ENCODE peak calls at places on chromosomes 1 and 21, in four cellular contexts. One of them, this sample, is unnamed.

GRCh38 chr1:246748867-246749266 is 24.7 kb downstream of the SCCPDH start:
- DNase-seq in CD8-positive, alpha-beta T cell: no peak
- DNase-seq in cardiac fibroblast: no peak
- DNase-seq in mucosa of descending colon: no peak
- DNase-seq in this sample: no peak

GRCh38 chr1:9687876-9688582 is 36.5 kb downstream of the PIK3CD start:
- DNase-seq in mucosa of descending colon: no peak
- DNase-seq in CD8-positive, alpha-beta T cell: no peak
- DNase-seq in cardiac fibroblast: peak
- DNase-seq in this sample: no peak

GRCh38 chr1:230155021-230155420 is 88.0 kb downstream of the GALNT2 start:
- DNase-seq in CD8-positive, alpha-beta T cell: no peak
- DNase-seq in mucosa of descending colon: no peak
- DNase-seq in cardiac fibroblast: no peak
- DNase-seq in this sample: no peak

GRCh38 chr1:95057361-95057760 is 15.4 kb downstream of the ALG14 start:
- DNase-seq in cardiac fibroblast: no peak
- DNase-seq in CD8-positive, alpha-beta T cell: no peak
- DNase-seq in mucosa of descending colon: no peak
- DNase-seq in this sample: no peak

GRCh38 chr1:203276916-203277535 is 28.3 kb upstream of the BTG2 start:
- DNase-seq in CD8-positive, alpha-beta T cell: no peak
- DNase-seq in cardiac fibroblast: no peak
- DNase-seq in mucosa of descending colon: peak
- DNase-seq in this sample: peak

GRCh38 chr21:16084776-16085364 is 355.1 kb downstream of the USP25 start:
- DNase-seq in cardiac fibroblast: peak
- DNase-seq in CD8-positive, alpha-beta T cell: no peak
- DNase-seq in mucosa of descending colon: no peak
- DNase-seq in this sample: no peak

GRCh38 chr1:155012052-155012546 is 9.5 kb downstream of the ZBTB7B start:
- DNase-seq in cardiac fibroblast: peak
- DNase-seq in mucosa of descending colon: peak
- DNase-seq in CD8-positive, alpha-beta T cell: no peak
- DNase-seq in this sample: no peak

GRCh38 chr21:31730687-31731111 is 1.2 kb downstream of the SCAF4 start:
- DNase-seq in CD8-positive, alpha-beta T cell: no peak
- DNase-seq in mucosa of descending colon: no peak
- DNase-seq in cardiac fibroblast: peak
- DNase-seq in this sample: no peak

GRCh38 chr1:161994153-161994814 is 29.4 kb downstream of the OLFML2B start:
- DNase-seq in CD8-positive, alpha-beta T cell: no peak
- DNase-seq in mucosa of descending colon: no peak
- DNase-seq in cardiac fibroblast: peak
- DNase-seq in this sample: no peak

GRCh38 chr1:188425687-188426086 is 1596.9 kb downstream of the PLA2G4A start:
- DNase-seq in mucosa of descending colon: no peak
- DNase-seq in CD8-positive, alpha-beta T cell: no peak
- DNase-seq in cardiac fibroblast: peak
- DNase-seq in this sample: no peak

GRCh38 chr1:46488343-46489168 is 1.1 kb upstream of the DMBX1 start:
- DNase-seq in mucosa of descending colon: no peak
- DNase-seq in cardiac fibroblast: peak
- DNase-seq in CD8-positive, alpha-beta T cell: no peak
- DNase-seq in this sample: no peak

GRCh38 chr1:3688836-3689750 is 36.8 kb downstream of the TP73 start:
- DNase-seq in mucosa of descending colon: no peak
- DNase-seq in cardiac fibroblast: no peak
- DNase-seq in CD8-positive, alpha-beta T cell: no peak
- DNase-seq in this sample: no peak

GRCh38 chr1:199688133-199688676 is 339.3 kb upstream of the NR5A2 start:
- DNase-seq in CD8-positive, alpha-beta T cell: no peak
- DNase-seq in cardiac fibroblast: no peak
- DNase-seq in mucosa of descending colon: no peak
- DNase-seq in this sample: no peak

GRCh38 chr21:32332463-32332951 is 33.9 kb downstream of the MRAP start:
- DNase-seq in CD8-positive, alpha-beta T cell: no peak
- DNase-seq in cardiac fibroblast: no peak
- DNase-seq in mucosa of descending colon: no peak
- DNase-seq in this sample: no peak

GRCh38 chr21:33849839-33850238 is 65.8 kb downstream of the ATP5PO start:
- DNase-seq in cardiac fibroblast: no peak
- DNase-seq in mucosa of descending colon: no peak
- DNase-seq in CD8-positive, alpha-beta T cell: no peak
- DNase-seq in this sample: no peak

GRCh38 chr21:32734214-32734613 is 6.4 kb upstream of the SYNJ1 start:
- DNase-seq in cardiac fibroblast: no peak
- DNase-seq in CD8-positive, alpha-beta T cell: no peak
- DNase-seq in mucosa of descending colon: no peak
- DNase-seq in this sample: no peak

GRCh38 chr1:172381981-172382380 is 38.5 kb upstream of the C1orf105 start:
- DNase-seq in mucosa of descending colon: no peak
- DNase-seq in cardiac fibroblast: no peak
- DNase-seq in CD8-positive, alpha-beta T cell: no peak
- DNase-seq in this sample: no peak

GRCh38 chr1:184643661-184644060 is 111.0 kb downstream of the EDEM3 start:
- DNase-seq in cardiac fibroblast: no peak
- DNase-seq in mucosa of descending colon: no peak
- DNase-seq in CD8-positive, alpha-beta T cell: no peak
- DNase-seq in this sample: no peak

GRCh38 chr1:68221001-68221970 is 11.0 kb downstream of the WLS start:
- DNase-seq in CD8-positive, alpha-beta T cell: no peak
- DNase-seq in mucosa of descending colon: no peak
- DNase-seq in cardiac fibroblast: no peak
- DNase-seq in this sample: no peak

GRCh38 chr21:34925597-34925996 is 123.5 kb downstream of the RUNX1 start:
- DNase-seq in cardiac fibroblast: no peak
- DNase-seq in CD8-positive, alpha-beta T cell: no peak
- DNase-seq in mucosa of descending colon: no peak
- DNase-seq in this sample: no peak

GRCh38 chr1:44576456-44577150 is 97.7 kb downstream of the TMEM53 start:
- DNase-seq in cardiac fibroblast: peak
- DNase-seq in mucosa of descending colon: no peak
- DNase-seq in CD8-positive, alpha-beta T cell: no peak
- DNase-seq in this sample: no peak

GRCh38 chr1:83905315-83905907 is 93.5 kb downstream of the TTLL7 start:
- DNase-seq in mucosa of descending colon: peak
- DNase-seq in CD8-positive, alpha-beta T cell: no peak
- DNase-seq in cardiac fibroblast: peak
- DNase-seq in this sample: no peak

GRCh38 chr1:29649375-29650040 is 413.2 kb downstream of the PTPRU start:
- DNase-seq in CD8-positive, alpha-beta T cell: no peak
- DNase-seq in cardiac fibroblast: no peak
- DNase-seq in mucosa of descending colon: no peak
- DNase-seq in this sample: no peak

GRCh38 chr1:208344202-208344601 is 100.0 kb upstream of the PLXNA2 start:
- DNase-seq in CD8-positive, alpha-beta T cell: no peak
- DNase-seq in cardiac fibroblast: no peak
- DNase-seq in mucosa of descending colon: no peak
- DNase-seq in this sample: no peak

GRCh38 chr1:206117151-206117948 is at the start of gene AVPR1B:
- DNase-seq in CD8-positive, alpha-beta T cell: no peak
- DNase-seq in mucosa of descending colon: peak
- DNase-seq in cardiac fibroblast: peak
- DNase-seq in this sample: peak
- TF ChIP-seq CTCF in CD8-positive, alpha-beta T cell: no peak
- TF ChIP-seq CTCF in mucosa of descending colon: no peak
- TF ChIP-seq CTCF in cardiac fibroblast: no peak
- TF ChIP-seq CTCF in this sample: no peak

DNA sequence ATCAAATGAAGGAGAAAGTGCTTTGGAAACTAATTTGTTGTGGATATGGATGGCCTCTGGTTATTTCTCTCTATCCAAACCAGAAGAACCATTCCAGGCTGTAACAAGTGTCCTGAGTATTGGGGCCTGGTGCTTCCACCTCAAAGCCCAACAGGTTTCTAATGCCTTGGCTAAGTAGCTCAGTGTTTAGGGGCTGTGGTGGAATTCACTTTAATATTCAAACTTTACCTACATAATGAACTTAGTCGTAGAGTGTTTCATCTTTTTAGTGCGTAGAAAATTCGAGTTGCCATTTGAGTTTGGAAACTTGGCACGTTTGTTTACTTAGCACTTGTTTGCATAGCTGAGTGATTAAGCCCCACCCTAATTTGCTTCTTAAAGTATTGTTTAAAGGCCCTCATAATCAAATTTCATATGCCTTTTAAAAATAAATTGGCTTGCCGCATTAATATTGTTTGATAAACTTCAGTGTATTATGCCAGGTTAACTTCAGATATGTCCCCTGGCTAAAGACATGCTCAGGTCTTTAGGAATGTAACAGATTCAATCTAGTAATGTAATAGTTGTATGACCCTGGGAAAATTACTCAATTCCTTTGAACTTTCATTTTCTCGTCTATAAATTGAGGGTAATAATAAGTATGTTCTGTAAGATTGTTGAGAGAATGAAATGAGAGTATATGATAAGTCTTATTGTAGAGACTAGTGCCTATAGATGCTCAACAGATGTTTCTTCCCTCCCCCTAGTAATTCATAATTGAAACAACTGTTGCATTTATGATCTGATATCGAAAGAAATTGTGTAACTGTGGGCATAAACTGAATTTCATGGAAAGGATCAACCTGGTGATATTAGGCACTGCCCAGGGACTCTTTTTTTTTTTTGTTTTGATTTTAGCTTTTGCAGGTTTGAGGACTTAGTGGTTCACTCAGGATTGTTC is 1.6 kb downstream of the AGO4 start:
- DNase-seq in CD8-positive, alpha-beta T cell: no peak
- DNase-seq in cardiac fibroblast: no peak
- DNase-seq in mucosa of descending colon: no peak
- DNase-seq in this sample: no peak
- TF ChIP-seq CTCF in CD8-positive, alpha-beta T cell: no peak
- TF ChIP-seq CTCF in cardiac fibroblast: no peak
- TF ChIP-seq CTCF in mucosa of descending colon: no peak
- TF ChIP-seq CTCF in this sample: no peak

GRCh38 chr1:88595355-88595754 is 88.7 kb upstream of the PKN2 start:
- DNase-seq in mucosa of descending colon: no peak
- DNase-seq in cardiac fibroblast: peak
- DNase-seq in CD8-positive, alpha-beta T cell: no peak
- DNase-seq in this sample: no peak
- TF ChIP-seq CTCF in mucosa of descending colon: no peak
- TF ChIP-seq CTCF in cardiac fibroblast: peak
- TF ChIP-seq CTCF in CD8-positive, alpha-beta T cell: peak
- TF ChIP-seq CTCF in this sample: peak

GRCh38 chr1:24454684-24455091 is 39.1 kb downstream of the NIPAL3 start:
- DNase-seq in cardiac fibroblast: no peak
- DNase-seq in CD8-positive, alpha-beta T cell: no peak
- DNase-seq in mucosa of descending colon: no peak
- DNase-seq in this sample: no peak
- TF ChIP-seq CTCF in cardiac fibroblast: no peak
- TF ChIP-seq CTCF in CD8-positive, alpha-beta T cell: no peak
- TF ChIP-seq CTCF in mucosa of descending colon: no peak
- TF ChIP-seq CTCF in this sample: no peak

GRCh38 chr1:82565146-82565545 is 764.4 kb downstream of the ADGRL2 start:
- DNase-seq in cardiac fibroblast: peak
- DNase-seq in mucosa of descending colon: no peak
- DNase-seq in CD8-positive, alpha-beta T cell: no peak
- DNase-seq in this sample: no peak
- TF ChIP-seq CTCF in cardiac fibroblast: peak
- TF ChIP-seq CTCF in mucosa of descending colon: no peak
- TF ChIP-seq CTCF in CD8-positive, alpha-beta T cell: no peak
- TF ChIP-seq CTCF in this sample: no peak

GRCh38 chr1:12760256-12760795 is 13.2 kb upstream of the PRAMEF12 start:
- DNase-seq in CD8-positive, alpha-beta T cell: no peak
- DNase-seq in cardiac fibroblast: no peak
- DNase-seq in mucosa of descending colon: no peak
- DNase-seq in this sample: no peak
- TF ChIP-seq CTCF in CD8-positive, alpha-beta T cell: no peak
- TF ChIP-seq CTCF in cardiac fibroblast: no peak
- TF ChIP-seq CTCF in mucosa of descending colon: no peak
- TF ChIP-seq CTCF in this sample: peak

DNA sequence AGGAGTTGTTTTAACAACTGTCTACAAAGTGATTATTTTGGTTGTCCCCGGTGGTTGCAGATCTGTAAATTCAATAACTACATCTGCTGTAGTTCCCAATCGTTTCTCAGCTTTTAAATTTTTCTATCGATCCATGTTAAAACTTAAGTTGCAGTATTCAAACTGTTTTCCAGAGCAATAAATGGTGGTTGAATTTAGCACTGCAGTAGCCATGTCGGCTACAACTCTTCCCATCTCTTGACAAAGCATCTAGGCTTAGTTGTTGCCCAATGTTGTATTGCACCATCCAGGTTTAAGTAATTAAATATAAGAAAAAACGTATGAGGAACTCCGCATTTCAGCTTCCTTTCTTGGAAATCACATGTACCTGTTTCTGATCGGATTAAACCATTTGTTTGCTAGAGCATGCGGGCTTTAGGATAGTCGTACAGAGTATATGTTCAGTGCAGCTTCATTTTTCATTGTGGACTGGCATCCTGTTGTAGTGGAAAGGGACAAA is 996 bp downstream of the CNIH4 start:
- DNase-seq in CD8-positive, alpha-beta T cell: no peak
- DNase-seq in cardiac fibroblast: peak
- DNase-seq in mucosa of descending colon: no peak
- DNase-seq in this sample: no peak
- TF ChIP-seq CTCF in CD8-positive, alpha-beta T cell: no peak
- TF ChIP-seq CTCF in cardiac fibroblast: no peak
- TF ChIP-seq CTCF in mucosa of descending colon: no peak
- TF ChIP-seq CTCF in this sample: no peak

GRCh38 chr1:32361674-32362473 is 411 bp downstream of the FAM229A start:
- DNase-seq in CD8-positive, alpha-beta T cell: no peak
- DNase-seq in mucosa of descending colon: peak
- DNase-seq in cardiac fibroblast: peak
- DNase-seq in this sample: no peak
- TF ChIP-seq CTCF in CD8-positive, alpha-beta T cell: peak
- TF ChIP-seq CTCF in mucosa of descending colon: no peak
- TF ChIP-seq CTCF in cardiac fibroblast: peak
- TF ChIP-seq CTCF in this sample: peak

DNA sequence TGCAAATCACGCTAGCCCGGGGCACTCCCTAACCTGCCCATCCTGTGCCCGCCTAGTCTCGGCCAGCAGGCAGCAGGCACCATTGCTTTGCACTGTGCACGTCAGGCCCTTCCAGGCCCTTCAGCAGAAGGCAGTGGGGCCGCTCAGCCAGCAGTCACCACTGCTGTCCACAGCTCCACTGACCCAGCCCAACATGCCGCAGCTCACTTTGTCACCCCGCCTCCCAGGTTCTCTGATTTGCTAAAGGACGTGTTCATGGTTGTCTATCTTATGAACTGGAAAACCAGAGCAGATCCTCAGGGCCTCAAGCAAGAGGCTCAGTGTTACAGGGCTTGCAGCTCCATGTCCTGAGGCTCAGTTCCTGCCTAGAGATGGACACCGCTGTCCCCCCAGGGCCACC is 14.2 kb upstream of the SPOCD1 start:
- DNase-seq in cardiac fibroblast: no peak
- DNase-seq in mucosa of descending colon: no peak
- DNase-seq in CD8-positive, alpha-beta T cell: no peak
- DNase-seq in this sample: peak
- TF ChIP-seq CTCF in cardiac fibroblast: no peak
- TF ChIP-seq CTCF in mucosa of descending colon: no peak
- TF ChIP-seq CTCF in CD8-positive, alpha-beta T cell: no peak
- TF ChIP-seq CTCF in this sample: no peak

This sample was measured in type B pancreatic cell.